ENCODE peak calls at places on chromosomes 11 and 22, in four cellular contexts. D, V, Z and H are unnamed samples.

GRCh38 chr11:120815260-120816100 is 208.4 kb upstream of the TBCEL start:
- DNase-seq in D (no peak), V (peak), Z (no peak), H (no peak)

GRCh38 chr11:29135504-29135903 is 881.3 kb downstream of the KCNA4 start:
- DNase-seq in D (no peak), V (peak), Z (peak), H (no peak)

GRCh38 chr11:94597896-94598295 is 30.7 kb downstream of the PIWIL4 start:
- DNase-seq in D (no peak), V (no peak), Z (peak), H (no peak)

GRCh38 chr11:36793542-36793926 is 195.5 kb upstream of the RAG2 start:
- DNase-seq in D (no peak), V (no peak), Z (no peak), H (peak)

GRCh38 chr11:117871784-117872183 is 4.7 kb downstream of the FXYD6 start:
- DNase-seq in D (no peak), V (no peak), Z (no peak), H (no peak)

GRCh38 chr11:34623463-34623862 is 2.6 kb downstream of the EHF start:
- DNase-seq in D (no peak), V (no peak), Z (no peak), H (no peak)

GRCh38 chr11:96741068-96741467 is 351.3 kb downstream of the JRKL start:
- DNase-seq in D (no peak), V (peak), Z (peak), H (no peak)

GRCh38 chr11:69718147-69718546 is 14.3 kb upstream of the FGF19 start:
- DNase-seq in D (no peak), V (no peak), Z (peak), H (peak)

GRCh38 chr11:48037709-48038468 is 57.5 kb downstream of the PTPRJ start:
- DNase-seq in D (no peak), V (peak), Z (peak), H (no peak)

GRCh38 chr22:34116126-34116525 is 195.8 kb upstream of the LARGE1 start:
- DNase-seq in D (no peak), V (no peak), Z (no peak), H (no peak)

GRCh38 chr11:95147364-95147905 is 57.8 kb downstream of the ENDOD1 start:
- DNase-seq in D (no peak), V (peak), Z (peak), H (peak)

GRCh38 chr11:48101958-48102357 is 114.7 kb upstream of the OR4B1 start:
- DNase-seq in D (no peak), V (no peak), Z (no peak), H (no peak)

GRCh38 chr11:75152651-75153553 is 2.0 kb downstream of the SLCO2B1 start:
- DNase-seq in D (no peak), V (no peak), Z (no peak), H (no peak)

GRCh38 chr11:69912911-69913451 is 93.8 kb upstream of the FGF3 start:
- DNase-seq in D (no peak), V (peak), Z (peak), H (no peak)